ENCODE peak calls at places on chromosomes 6 and 20, in four cellular contexts. P is K562, S is HepG2, B is H1. O is an unnamed sample.

GRCh38 chr6:166381733-166382499 is 824 bp downstream of the MPC1 start:
- DNase-seq in P (peak), S (peak), B (no peak), O (peak)

GRCh38 chr6:47478233-47479155 is 905 bp downstream of the CD2AP start:
- DNase-seq in P (peak), S (peak), B (no peak), O (no peak)

GRCh38 chr6:43076093-43076927 is at the start of gene PTK7:
- DNase-seq in P (peak), S (peak), B (no peak), O (no peak)

GRCh38 chr6:148502083-148502772 is 159.6 kb downstream of the SASH1 start:
- DNase-seq in P (no peak), S (no peak), B (no peak), O (no peak)

GRCh38 chr6:169669889-169670288 is 31.9 kb downstream of the WDR27 start:
- DNase-seq in P (no peak), S (no peak), B (no peak), O (no peak)

GRCh38 chr6:51928320-51928719 is 159.1 kb downstream of the PKHD1 start:
- DNase-seq in P (no peak), S (no peak), B (no peak), O (no peak)

GRCh38 chr6:81228912-81229540 is 523.5 kb downstream of the TENT5A start:
- DNase-seq in P (no peak), S (no peak), B (no peak), O (no peak)

GRCh38 chr6:134145786-134146185 is 93.4 kb upstream of the SLC2A12 start:
- DNase-seq in P (peak), S (no peak), B (no peak), O (no peak)

GRCh38 chr6:122491915-122492537 is 20.4 kb upstream of the SERINC1 start:
- DNase-seq in P (peak), S (peak), B (no peak), O (peak)

GRCh38 chr6:133542056-133542821 is 301.1 kb downstream of the EYA4 start:
- DNase-seq in P (no peak), S (no peak), B (no peak), O (no peak)

GRCh38 chr6:116793224-116793623 is 27.7 kb upstream of the FAM162B start:
- DNase-seq in P (no peak), S (no peak), B (no peak), O (no peak)

GRCh38 chr6:139124887-139125672 is 9.8 kb upstream of the HECA start:
- DNase-seq in P (peak), S (peak), B (no peak), O (peak)

GRCh38 chr6:109397020-109397419 is 14.8 kb upstream of the CD164 start:
- DNase-seq in P (peak), S (no peak), B (no peak), O (no peak)

GRCh38 chr6:122461885-122462284 is 9.7 kb downstream of the SERINC1 start:
- DNase-seq in P (no peak), S (no peak), B (no peak), O (no peak)

GRCh38 chr20:56442381-56443365 is 25.8 kb upstream of the RTF2 start:
- DNase-seq in P (no peak), S (no peak), B (no peak), O (no peak)

GRCh38 chr6:142809947-142810346 is 135.0 kb downstream of the HIVEP2 start:
- DNase-seq in P (no peak), S (peak), B (no peak), O (no peak)

GRCh38 chr20:8309638-8310037 is 177.6 kb downstream of the PLCB1 start:
- DNase-seq in P (no peak), S (no peak), B (no peak), O (no peak)

GRCh38 chr6:45472383-45472782 is 94.6 kb upstream of the SUPT3H start:
- DNase-seq in P (no peak), S (no peak), B (no peak), O (no peak)

GRCh38 chr6:169945117-169945516 is 193.7 kb downstream of the ERMARD start:
- DNase-seq in P (no peak), S (no peak), B (no peak), O (no peak)

GRCh38 chr6:56842602-56843475 is 112.1 kb upstream of the BEND6 start:
- DNase-seq in P (peak), S (no peak), B (no peak), O (no peak)

GRCh38 chr6:22940571-22941290 is 371.4 kb downstream of the HDGFL1 start:
- DNase-seq in P (no peak), S (no peak), B (no peak), O (no peak)

GRCh38 chr6:79928478-79928998 is 18.8 kb downstream of the ELOVL4 start:
- DNase-seq in P (no peak), S (no peak), B (no peak), O (no peak)

GRCh38 chr6:41059569-41059968 is 6.6 kb downstream of the APOBEC2 start:
- DNase-seq in P (no peak), S (no peak), B (no peak), O (no peak)

GRCh38 chr6:99746261-99746895 is 139.7 kb downstream of the PRDM13 start:
- DNase-seq in P (peak), S (peak), B (peak), O (peak)

GRCh38 chr6:39091163-39091562 is 23.8 kb downstream of the SAYSD1 start:
- DNase-seq in P (no peak), S (no peak), B (no peak), O (no peak)

GRCh38 chr20:62898970-62899632 is 27.2 kb downstream of the DIDO1 start:
- DNase-seq in P (no peak), S (no peak), B (no peak), O (no peak)

DNA sequence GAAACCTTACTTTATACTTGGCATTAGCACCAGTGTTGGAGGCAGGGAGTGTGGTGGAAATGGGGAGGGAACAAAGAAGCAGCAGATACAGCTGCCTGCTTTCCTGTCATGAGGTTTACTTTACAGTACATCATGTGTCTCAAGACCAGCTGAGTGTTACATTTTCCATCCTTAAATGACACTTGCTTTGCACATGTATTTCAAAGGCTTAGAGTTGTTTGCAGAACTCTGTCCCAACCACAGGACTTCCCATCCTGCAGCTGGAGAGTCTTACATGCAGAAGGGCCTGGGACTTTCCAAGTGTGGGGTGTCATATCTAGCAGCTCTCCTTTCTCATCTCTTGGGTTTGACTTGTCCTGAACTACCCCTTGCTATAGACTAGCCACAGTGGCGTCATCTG is 395.9 kb downstream of the DHX35 start:
- DNase-seq in P (no peak), S (no peak), B (no peak), O (no peak)
- TF ChIP-seq CEBPB in P (no peak), S (no peak), B (no peak), O (no peak)

GRCh38 chr20:36920334-36920730 is 31.2 kb downstream of the SAMHD1 start:
- DNase-seq in P (no peak), S (no peak), B (no peak), O (no peak)

GRCh38 chr20:36926653-36927200 is 24.8 kb downstream of the SAMHD1 start:
- DNase-seq in P (no peak), S (no peak), B (no peak), O (no peak)

GRCh38 chr20:36927704-36928103 is 23.8 kb downstream of the SAMHD1 start:
- DNase-seq in P (no peak), S (peak), B (no peak), O (no peak)

GRCh38 chr20:36925234-36925633 is 26.3 kb downstream of the SAMHD1 start:
- DNase-seq in P (no peak), S (no peak), B (no peak), O (no peak)

GRCh38 chr20:36924167-36925045 is 27.1 kb downstream of the SAMHD1 start:
- DNase-seq in P (peak), S (no peak), B (no peak), O (no peak)
- TF ChIP-seq FOSL1 in P (no peak), S (no peak), B (no peak), O (no peak)

DNA sequence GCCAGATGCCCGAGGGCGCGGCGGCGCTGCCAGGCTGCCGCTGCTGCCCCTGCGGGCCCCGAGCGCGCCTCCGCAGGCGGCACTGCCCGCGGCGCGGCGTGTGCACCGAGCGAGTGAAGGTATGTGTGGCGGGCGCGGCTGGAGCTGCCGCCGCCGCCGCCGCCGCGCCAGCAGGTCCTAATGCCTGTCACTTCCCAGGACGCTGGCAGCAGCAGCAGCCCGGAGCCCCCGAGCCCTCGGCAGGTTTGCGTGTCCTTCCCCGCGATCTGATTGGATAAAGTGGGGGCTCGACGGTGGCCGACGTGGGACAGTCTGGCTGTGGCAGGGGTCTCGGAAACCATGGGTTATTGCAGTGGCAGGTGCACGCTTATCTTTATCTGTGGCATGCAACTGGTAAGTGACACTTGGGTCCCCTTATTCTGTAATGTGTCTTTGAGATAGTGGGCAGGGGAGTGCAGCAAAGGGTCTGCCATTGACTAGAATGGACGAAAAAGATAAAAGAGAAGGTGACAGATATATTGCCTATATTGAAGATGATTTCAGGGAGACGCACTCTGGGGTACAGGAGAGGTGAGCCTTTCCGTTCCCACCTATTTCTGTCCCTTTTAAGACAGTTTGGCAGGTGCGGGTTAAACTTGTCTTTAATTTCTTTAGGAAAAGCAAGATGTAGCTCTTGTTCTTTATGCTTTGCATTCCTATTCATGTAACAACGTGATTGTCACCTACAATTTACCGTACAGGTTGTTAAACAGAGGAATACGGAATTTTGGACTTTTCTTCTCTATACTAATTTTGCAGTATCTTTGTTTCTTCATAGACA is at the start of gene NKAIN2:
- DNase-seq in P (no peak), S (no peak), B (no peak), O (no peak)
- TF ChIP-seq CEBPB in P (no peak), S (no peak), B (no peak), O (no peak)

GRCh38 chr6:26401987-26402658 is at the start of gene BTN3A1:
- DNase-seq in P (peak), S (peak), B (no peak), O (peak)
- TF ChIP-seq FOSL1 in P (peak), S (no peak), B (no peak), O (no peak)

DNA sequence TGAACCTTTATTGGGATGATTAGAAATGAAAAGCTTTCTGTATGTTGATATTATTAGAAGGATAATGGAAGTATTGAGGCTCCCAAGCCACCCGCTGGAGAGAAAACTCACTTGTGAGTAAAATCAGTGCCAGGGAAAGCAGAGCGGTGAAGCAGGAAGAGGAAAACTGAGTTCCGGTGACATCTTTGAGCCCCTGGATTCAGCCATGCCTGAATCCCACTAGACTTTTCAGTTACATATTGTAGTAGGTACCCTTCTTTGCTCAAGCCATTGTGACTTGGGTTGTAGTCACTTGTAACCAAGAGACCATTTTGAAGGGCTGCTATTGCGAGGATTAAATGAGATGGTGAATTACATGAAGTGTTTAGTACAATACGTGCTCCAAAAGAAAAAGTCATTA is 42.7 kb upstream of the ARFGEF2 start:
- DNase-seq in P (no peak), S (no peak), B (no peak), O (no peak)
- TF ChIP-seq CEBPB in P (no peak), S (no peak), B (no peak), O (no peak)

GRCh38 chr20:32445539-32446273 is 87.6 kb downstream of the ASXL1 start:
- DNase-seq in P (no peak), S (no peak), B (no peak), O (no peak)
- TF ChIP-seq FOSL1 in P (no peak), S (no peak), B (no peak), O (no peak)